ENCODE peak calls at places on chromosome 14, in ten cellular contexts. G is RWPE2, A is psoas muscle, X is fibroblast of the aortic adventitia, N is dorsolateral prefrontal cortex, K is GM10248, E is endodermal cell, U is astrocyte of the spinal cord, S is HFF-Myc, J is endothelial cell. R is an unnamed sample.

GRCh38 chr14:93903342-93904184 is 23.6 kb upstream of the FAM181A start:
- DNase-seq in G (no peak), A (no peak), X (no peak), N (no peak), K (no peak), E (peak), U (no peak), S (no peak), J (peak), R (no peak)

GRCh38 chr14:21915814-21916213 is 242.2 kb upstream of the OR4E1 start:
- DNase-seq in G (no peak), A (no peak), X (no peak), N (no peak), K (no peak), E (no peak), U (peak), S (no peak), J (no peak), R (no peak)

GRCh38 chr14:31090872-31091764 is 64.9 kb upstream of the STRN3 start:
- DNase-seq in G (no peak), A (no peak), X (peak), N (no peak), K (no peak), E (no peak), U (peak), S (no peak), J (no peak), R (no peak)

GRCh38 chr14:94412671-94413638 is 24.6 kb upstream of the SERPINA1 start:
- DNase-seq in G (no peak), A (no peak), X (peak), N (no peak), K (no peak), E (peak), U (no peak), S (no peak), J (no peak), R (no peak)

GRCh38 chr14:103112488-103113243 is 10.6 kb upstream of the TNFAIP2 start:
- DNase-seq in G (no peak), A (no peak), X (no peak), N (no peak), K (no peak), E (no peak), U (no peak), S (no peak), J (no peak), R (no peak)

GRCh38 chr14:23351681-23352505 is 794 bp downstream of the SLC22A17 start:
- DNase-seq in G (no peak), A (no peak), X (no peak), N (no peak), K (no peak), E (peak), U (no peak), S (no peak), J (peak), R (no peak)

GRCh38 chr14:55707365-55707804 is 127.4 kb downstream of the KTN1 start:
- DNase-seq in G (no peak), A (no peak), X (peak), N (no peak), K (no peak), E (no peak), U (peak), S (peak), J (no peak), R (no peak)

GRCh38 chr14:68564826-68565760 is 227.8 kb downstream of the ZFP36L1 start:
- DNase-seq in G (no peak), A (no peak), X (peak), N (no peak), K (no peak), E (no peak), U (no peak), S (no peak), J (no peak), R (no peak)

GRCh38 chr14:93975791-93976476 is 436 bp downstream of the ASB2 start:
- DNase-seq in G (no peak), A (peak), X (no peak), N (no peak), K (peak), E (no peak), U (no peak), S (no peak), J (no peak), R (peak)

GRCh38 chr14:101980700-101981099 is 16.3 kb downstream of the DYNC1H1 start:
- DNase-seq in G (peak), A (peak), X (peak), N (no peak), K (peak), E (no peak), U (peak), S (peak), J (no peak), R (no peak)

GRCh38 chr14:72740966-72741835 is 152.7 kb downstream of the DPF3 start:
- DNase-seq in G (no peak), A (no peak), X (no peak), N (no peak), K (no peak), E (no peak), U (no peak), S (no peak), J (no peak), R (no peak)

GRCh38 chr14:85528080-85528881 is 1.7 kb upstream of the FLRT2 start:
- DNase-seq in G (no peak), A (peak), X (peak), N (peak), K (no peak), E (peak), U (peak), S (peak), J (peak), R (no peak)

GRCh38 chr14:96051642-96052540 is 12.7 kb downstream of the C14orf132 start:
- DNase-seq in G (peak), A (no peak), X (no peak), N (no peak), K (peak), E (peak), U (no peak), S (no peak), J (no peak), R (no peak)

GRCh38 chr14:60650382-60650961 is 1.2 kb upstream of the SIX1 start:
- DNase-seq in G (no peak), A (peak), X (peak), N (no peak), K (no peak), E (peak), U (no peak), S (no peak), J (no peak), R (no peak)

GRCh38 chr14:31208546-31209424 is 1.2 kb upstream of the HECTD1 start:
- DNase-seq in G (peak), A (no peak), X (no peak), N (no peak), K (no peak), E (peak), U (no peak), S (no peak), J (no peak), R (no peak)

GRCh38 chr14:23017091-23017490 is 7.1 kb upstream of the C14orf93 start:
- DNase-seq in G (no peak), A (no peak), X (no peak), N (no peak), K (no peak), E (no peak), U (no peak), S (no peak), J (no peak), R (no peak)

GRCh38 chr14:28661171-28661772 is 105.3 kb upstream of the FOXG1 start:
- DNase-seq in G (no peak), A (no peak), X (peak), N (no peak), K (no peak), E (peak), U (peak), S (no peak), J (no peak), R (no peak)

GRCh38 chr14:89504602-89505320 is 87.7 kb upstream of the FOXN3 start:
- DNase-seq in G (no peak), A (no peak), X (peak), N (no peak), K (no peak), E (no peak), U (peak), S (no peak), J (no peak), R (no peak)

GRCh38 chr14:31955941-31956579 is 121.0 kb upstream of the ARHGAP5 start:
- DNase-seq in G (no peak), A (no peak), X (no peak), N (no peak), K (no peak), E (no peak), U (no peak), S (no peak), J (no peak), R (no peak)

GRCh38 chr14:102955636-102956035 is 33.2 kb downstream of the AMN start:
- DNase-seq in G (no peak), A (no peak), X (no peak), N (no peak), K (no peak), E (no peak), U (no peak), S (no peak), J (no peak), R (no peak)

GRCh38 chr14:50062438-50063039 is 53.8 kb downstream of the VCPKMT start:
- DNase-seq in G (no peak), A (no peak), X (peak), N (no peak), K (peak), E (peak), U (peak), S (peak), J (no peak), R (no peak)

GRCh38 chr14:41718477-41719166 is 111.9 kb downstream of the LRFN5 start:
- DNase-seq in G (no peak), A (no peak), X (no peak), N (no peak), K (no peak), E (no peak), U (no peak), S (no peak), J (no peak), R (no peak)

GRCh38 chr14:94320243-94320642 is 2.9 kb downstream of the SERPINA6 start:
- DNase-seq in G (no peak), A (no peak), X (no peak), N (no peak), K (no peak), E (no peak), U (no peak), S (no peak), J (no peak), R (no peak)

GRCh38 chr14:41303506-41303905 is 303.2 kb upstream of the LRFN5 start:
- DNase-seq in G (no peak), A (no peak), X (no peak), N (no peak), K (no peak), E (no peak), U (no peak), S (no peak), J (no peak), R (no peak)

GRCh38 chr14:67738740-67739504 is 37.2 kb downstream of the RDH12 start:
- DNase-seq in G (no peak), A (peak), X (peak), N (peak), K (no peak), E (no peak), U (peak), S (peak), J (no peak), R (no peak)

GRCh38 chr14:73238262-73238852 is 1.1 kb downstream of the PAPLN start:
- DNase-seq in G (peak), A (no peak), X (peak), N (no peak), K (no peak), E (no peak), U (peak), S (peak), J (no peak), R (no peak)

GRCh38 chr14:89669209-89669608 is 252.2 kb upstream of the FOXN3 start:
- DNase-seq in G (no peak), A (no peak), X (no peak), N (peak), K (no peak), E (no peak), U (no peak), S (no peak), J (no peak), R (no peak)

GRCh38 chr14:66735853-66736252 is 227.9 kb downstream of the GPHN start:
- DNase-seq in G (no peak), A (no peak), X (no peak), N (no peak), K (no peak), E (no peak), U (no peak), S (no peak), J (no peak), R (no peak)

GRCh38 chr14:92945959-92946846 is 23.3 kb downstream of the CHGA start:
- DNase-seq in G (peak), A (peak), X (peak), N (no peak), K (no peak), E (no peak), U (peak), S (peak), J (no peak), R (no peak)

GRCh38 chr14:71891970-71892369 is 40.3 kb upstream of the RGS6 start:
- DNase-seq in G (no peak), A (no peak), X (no peak), N (no peak), K (no peak), E (no peak), U (no peak), S (no peak), J (no peak), R (no peak)

GRCh38 chr14:32560213-32560857 is 231.2 kb downstream of the AKAP6 start:
- DNase-seq in G (no peak), A (no peak), X (peak), N (peak), K (peak), E (peak), U (peak), S (peak), J (peak), R (peak)

GRCh38 chr14:22047105-22047504 is 373.5 kb upstream of the OR4E1 start:
- DNase-seq in G (no peak), A (no peak), X (no peak), N (peak), K (peak), E (no peak), U (no peak), S (no peak), J (peak), R (no peak)

GRCh38 chr14:25001096-25001982 is 48.6 kb downstream of the STXBP6 start:
- DNase-seq in G (no peak), A (no peak), X (peak), N (no peak), K (no peak), E (no peak), U (no peak), S (peak), J (no peak), R (no peak)

GRCh38 chr14:61332658-61333029 is 11.3 kb downstream of the PRKCH start:
- DNase-seq in G (no peak), A (no peak), X (no peak), N (no peak), K (no peak), E (no peak), U (no peak), S (no peak), J (no peak), R (no peak)

GRCh38 chr14:105487449-105487985 is 831 bp downstream of the CRIP1 start:
- DNase-seq in G (no peak), A (no peak), X (no peak), N (no peak), K (peak), E (no peak), U (no peak), S (no peak), J (no peak), R (no peak)

GRCh38 chr14:51129130-51129529 is 34.2 kb upstream of the TRIM9 start:
- DNase-seq in G (no peak), A (no peak), X (no peak), N (no peak), K (no peak), E (peak), U (no peak), S (no peak), J (no peak), R (no peak)
- TF ChIP-seq CTCF in G (no peak), A (no peak), X (peak), N (no peak), K (no peak), E (peak), U (no peak), S (no peak), J (no peak), R (peak)

DNA sequence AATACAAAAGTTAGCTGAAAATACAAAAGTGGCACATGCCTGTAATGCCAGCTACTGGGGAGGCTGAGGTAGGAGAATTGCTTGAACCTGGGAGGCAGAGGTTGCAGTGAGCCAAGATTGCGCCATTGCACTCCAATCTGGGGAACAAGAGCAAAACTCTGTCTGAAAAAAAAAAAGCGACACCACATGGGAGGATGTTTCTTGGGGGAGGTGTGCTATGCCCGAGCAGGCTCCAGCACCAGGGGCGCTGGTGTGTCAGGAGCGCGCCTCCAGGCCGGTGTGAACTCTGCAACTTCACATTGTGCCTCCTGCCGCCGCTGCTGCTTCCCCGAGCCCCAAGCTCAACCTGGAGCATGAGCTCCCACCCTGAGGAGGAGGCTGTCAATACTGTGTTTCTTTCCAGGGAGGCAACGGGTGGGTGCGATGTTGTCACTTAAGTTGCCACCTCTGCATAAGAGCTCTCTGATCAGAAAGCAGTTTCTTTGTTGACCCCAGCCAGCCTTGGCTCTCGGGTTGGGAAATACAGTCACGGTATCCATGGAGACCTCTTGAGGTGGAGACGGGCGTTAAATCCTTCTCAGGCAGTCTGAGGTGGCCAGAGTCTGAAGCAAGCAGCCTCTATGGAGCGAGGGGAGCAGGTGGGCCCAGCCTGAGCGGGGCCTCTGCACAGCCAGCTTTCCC is 18.9 kb downstream of the DEGS2 start:
- DNase-seq in G (no peak), A (no peak), X (no peak), N (no peak), K (no peak), E (peak), U (peak), S (no peak), J (peak), R (no peak)
- TF ChIP-seq CTCF in G (no peak), A (no peak), X (no peak), N (no peak), K (no peak), E (peak), U (peak), S (no peak), J (no peak), R (no peak)

GRCh38 chr14:91149462-91149861 is 35.6 kb downstream of the DGLUCY start:
- DNase-seq in G (peak), A (no peak), X (peak), N (no peak), K (no peak), E (no peak), U (peak), S (peak), J (no peak), R (no peak)
- TF ChIP-seq CTCF in G (no peak), A (no peak), X (no peak), N (no peak), K (no peak), E (no peak), U (no peak), S (no peak), J (no peak), R (no peak)

GRCh38 chr14:58276208-58276607 is 22.1 kb upstream of the ARID4A start:
- DNase-seq in G (no peak), A (no peak), X (no peak), N (no peak), K (no peak), E (no peak), U (no peak), S (no peak), J (no peak), R (no peak)

GRCh38 chr14:58275527-58276190 is 22.7 kb upstream of the ARID4A start:
- DNase-seq in G (no peak), A (no peak), X (no peak), N (no peak), K (no peak), E (no peak), U (no peak), S (no peak), J (no peak), R (no peak)

GRCh38 chr14:58278177-58278576 is 20.2 kb upstream of the ARID4A start:
- DNase-seq in G (no peak), A (no peak), X (no peak), N (no peak), K (no peak), E (no peak), U (no peak), S (no peak), J (no peak), R (no peak)

GRCh38 chr14:58270628-58271027 is 26.0 kb downstream of the PSMA3 start:
- DNase-seq in G (no peak), A (no peak), X (no peak), N (no peak), K (no peak), E (no peak), U (peak), S (no peak), J (no peak), R (no peak)

GRCh38 chr14:58272589-58273372 is 25.6 kb upstream of the ARID4A start:
- DNase-seq in G (no peak), A (no peak), X (peak), N (no peak), K (no peak), E (no peak), U (peak), S (peak), J (no peak), R (no peak)
- TF ChIP-seq CTCF in G (peak), A (peak), X (peak), N (no peak), K (no peak), E (peak), U (peak), S (peak), J (no peak), R (no peak)

DNA sequence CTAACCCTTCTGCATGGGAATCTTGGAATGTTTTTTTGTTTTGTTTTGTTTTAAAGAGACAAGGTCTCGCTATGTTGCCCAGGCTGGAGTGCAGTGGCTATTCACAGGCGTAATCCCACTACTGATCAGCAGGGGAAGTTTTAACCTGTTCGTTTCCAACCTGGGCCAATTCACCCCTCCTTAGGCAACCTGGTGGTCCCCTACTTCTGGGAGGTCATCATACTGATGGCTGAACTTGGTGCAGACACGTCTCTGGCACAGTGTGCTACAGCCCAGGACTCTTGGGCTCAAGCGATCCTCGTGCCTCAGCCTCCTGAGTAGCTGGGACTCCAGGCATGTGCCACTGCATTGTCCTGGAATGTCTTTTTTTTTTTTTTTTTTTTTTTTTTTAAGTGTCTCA is 48.9 kb upstream of the ISM2 start:
- DNase-seq in G (no peak), A (no peak), X (no peak), N (no peak), K (no peak), E (peak), U (no peak), S (no peak), J (peak), R (no peak)
- TF ChIP-seq CTCF in G (peak), A (no peak), X (peak), N (no peak), K (no peak), E (peak), U (no peak), S (peak), J (no peak), R (peak)

GRCh38 chr14:91138511-91139359 is 24.9 kb downstream of the DGLUCY start:
- DNase-seq in G (no peak), A (no peak), X (peak), N (no peak), K (peak), E (peak), U (no peak), S (no peak), J (peak), R (peak)

GRCh38 chr14:91143862-91144261 is 30.0 kb downstream of the DGLUCY start:
- DNase-seq in G (no peak), A (no peak), X (peak), N (no peak), K (no peak), E (no peak), U (no peak), S (no peak), J (no peak), R (no peak)

GRCh38 chr14:91142214-91142668 is 28.4 kb downstream of the DGLUCY start:
- DNase-seq in G (no peak), A (no peak), X (no peak), N (no peak), K (peak), E (no peak), U (no peak), S (no peak), J (no peak), R (peak)

GRCh38 chr14:91139776-91140175 is 25.9 kb downstream of the DGLUCY start:
- DNase-seq in G (no peak), A (no peak), X (no peak), N (no peak), K (no peak), E (no peak), U (no peak), S (no peak), J (no peak), R (no peak)

DNA sequence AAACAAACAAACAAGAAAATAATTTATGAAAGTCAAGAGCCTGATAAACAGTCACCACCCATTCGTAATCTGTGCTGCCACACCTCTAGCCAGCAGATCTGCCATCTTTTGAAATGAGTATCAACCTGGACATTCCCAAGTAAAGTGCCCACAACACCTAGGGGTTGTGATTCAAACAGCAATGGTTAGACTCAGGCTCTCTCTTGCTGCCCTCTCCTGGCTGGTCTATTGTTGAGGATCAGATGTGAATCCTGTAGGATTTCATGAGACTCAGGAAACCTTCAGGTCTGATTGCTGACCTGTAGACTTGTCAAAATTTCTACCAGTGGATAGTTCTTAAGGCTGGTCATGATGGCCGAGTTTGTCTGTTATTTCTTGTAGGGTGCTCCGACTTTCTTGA is 26.8 kb downstream of the DGLUCY start:
- DNase-seq in G (no peak), A (no peak), X (peak), N (peak), K (no peak), E (peak), U (peak), S (no peak), J (peak), R (no peak)
- TF ChIP-seq CTCF in G (peak), A (peak), X (peak), N (peak), K (peak), E (peak), U (peak), S (peak), J (no peak), R (peak)

GRCh38 chr14:104135904-104136471 is 2.4 kb upstream of the KIF26A start:
- DNase-seq in G (no peak), A (peak), X (no peak), N (no peak), K (no peak), E (peak), U (no peak), S (no peak), J (no peak), R (no peak)
- TF ChIP-seq CTCF in G (no peak), A (no peak), X (no peak), N (no peak), K (no peak), E (no peak), U (no peak), S (no peak), J (no peak), R (no peak)